ENCODE peak calls at places on chromosomes 6 and 20, in four cellular contexts. One of them, this sample, is unnamed.

GRCh38 chr6:47817749-47818148 is 35.9 kb downstream of the OPN5 start:
- DNase-seq in brain microvascular endothelial cell: no peak
- DNase-seq in Calu3: no peak
- DNase-seq in upper lobe of left lung: no peak
- DNase-seq in this sample: no peak

GRCh38 chr6:45021652-45022051 is 306.5 kb upstream of the RUNX2 start:
- DNase-seq in brain microvascular endothelial cell: peak; percentile 11
- DNase-seq in upper lobe of left lung: no peak
- DNase-seq in Calu3: no peak
- DNase-seq in this sample: no peak

GRCh38 chr6:106997392-106998257 is 23.1 kb upstream of the CD24 start:
- DNase-seq in brain microvascular endothelial cell: peak; percentile 8
- DNase-seq in upper lobe of left lung: no peak
- DNase-seq in Calu3: peak; percentile 80
- DNase-seq in this sample: peak; percentile 63

GRCh38 chr6:168167431-168168315 is 88.7 kb upstream of the FRMD1 start:
- DNase-seq in brain microvascular endothelial cell: no peak
- DNase-seq in upper lobe of left lung: no peak
- DNase-seq in Calu3: no peak
- DNase-seq in this sample: no peak

GRCh38 chr6:130381459-130382380 is 15.9 kb downstream of the TMEM200A start:
- DNase-seq in brain microvascular endothelial cell: no peak
- DNase-seq in Calu3: no peak
- DNase-seq in upper lobe of left lung: no peak
- DNase-seq in this sample: no peak

GRCh38 chr20:6780414-6780813 is 12.9 kb downstream of the BMP2 start:
- DNase-seq in brain microvascular endothelial cell: no peak
- DNase-seq in upper lobe of left lung: no peak
- DNase-seq in Calu3: no peak
- DNase-seq in this sample: no peak

GRCh38 chr6:53828215-53828614 is 33.4 kb downstream of the LRRC1 start:
- DNase-seq in brain microvascular endothelial cell: no peak
- DNase-seq in Calu3: no peak
- DNase-seq in upper lobe of left lung: peak; percentile 32
- DNase-seq in this sample: no peak

GRCh38 chr6:107634147-107635057 is 144.5 kb downstream of the SOBP start:
- DNase-seq in upper lobe of left lung: peak; percentile 87
- DNase-seq in Calu3: no peak
- DNase-seq in brain microvascular endothelial cell: no peak
- DNase-seq in this sample: no peak

GRCh38 chr6:56955171-56956155 is 556 bp downstream of the BEND6 start:
- DNase-seq in upper lobe of left lung: peak; percentile 95
- DNase-seq in Calu3: peak; percentile 97
- DNase-seq in brain microvascular endothelial cell: peak; percentile 83
- DNase-seq in this sample: peak; percentile 93

GRCh38 chr6:135087803-135088202 is 33.2 kb upstream of the HBS1L start:
- DNase-seq in upper lobe of left lung: no peak
- DNase-seq in brain microvascular endothelial cell: no peak
- DNase-seq in Calu3: no peak
- DNase-seq in this sample: no peak

GRCh38 chr20:45771182-45771759 is 20.4 kb downstream of the WFDC3 start:
- DNase-seq in upper lobe of left lung: no peak
- DNase-seq in Calu3: peak; percentile 86
- DNase-seq in brain microvascular endothelial cell: peak; percentile 58
- DNase-seq in this sample: peak; percentile 43

GRCh38 chr6:136158971-136159370 is 91.1 kb downstream of the MTFR2 start:
- DNase-seq in Calu3: no peak
- DNase-seq in upper lobe of left lung: no peak
- DNase-seq in brain microvascular endothelial cell: no peak
- DNase-seq in this sample: no peak

GRCh38 chr6:89372506-89372901 is 20.0 kb upstream of the UBE2J1 start:
- DNase-seq in upper lobe of left lung: no peak
- DNase-seq in brain microvascular endothelial cell: no peak
- DNase-seq in Calu3: no peak
- DNase-seq in this sample: no peak

GRCh38 chr6:71419954-71420692 is 131.5 kb downstream of the OGFRL1 start:
- DNase-seq in upper lobe of left lung: peak; percentile 93
- DNase-seq in Calu3: peak; percentile 63
- DNase-seq in brain microvascular endothelial cell: no peak
- DNase-seq in this sample: peak; percentile 29

GRCh38 chr6:7787137-7787575 is 61.3 kb downstream of the BMP6 start:
- DNase-seq in upper lobe of left lung: no peak
- DNase-seq in brain microvascular endothelial cell: peak; percentile 9
- DNase-seq in Calu3: no peak
- DNase-seq in this sample: no peak

GRCh38 chr6:95087394-95088097 is 489.8 kb upstream of the MANEA start:
- DNase-seq in Calu3: peak; percentile 28
- DNase-seq in upper lobe of left lung: no peak
- DNase-seq in brain microvascular endothelial cell: peak; percentile 78
- DNase-seq in this sample: no peak

GRCh38 chr6:87907521-87907920 is 140.1 kb upstream of the SPACA1 start:
- DNase-seq in Calu3: no peak
- DNase-seq in upper lobe of left lung: no peak
- DNase-seq in brain microvascular endothelial cell: peak; percentile 87
- DNase-seq in this sample: no peak

GRCh38 chr6:137121401-137121997 is 51.9 kb downstream of the IL22RA2 start:
- DNase-seq in upper lobe of left lung: no peak
- DNase-seq in brain microvascular endothelial cell: no peak
- DNase-seq in Calu3: no peak
- DNase-seq in this sample: no peak

GRCh38 chr6:110672122-110672521 is 143.1 kb downstream of the CDK19 start:
- DNase-seq in brain microvascular endothelial cell: no peak
- DNase-seq in upper lobe of left lung: no peak
- DNase-seq in Calu3: no peak
- DNase-seq in this sample: no peak

GRCh38 chr6:104166055-104166668 is 693.6 kb downstream of the HACE1 start:
- DNase-seq in upper lobe of left lung: no peak
- DNase-seq in brain microvascular endothelial cell: no peak
- DNase-seq in Calu3: no peak
- DNase-seq in this sample: no peak

GRCh38 chr6:114162691-114163090 is 180.1 kb downstream of the HS3ST5 start:
- DNase-seq in Calu3: no peak
- DNase-seq in upper lobe of left lung: no peak
- DNase-seq in brain microvascular endothelial cell: no peak
- DNase-seq in this sample: no peak

GRCh38 chr20:3691897-3692296 is 10.1 kb upstream of the ADAM33 start:
- DNase-seq in upper lobe of left lung: no peak
- DNase-seq in Calu3: no peak
- DNase-seq in brain microvascular endothelial cell: no peak
- DNase-seq in this sample: no peak

GRCh38 chr6:169109821-169110220 is 143.8 kb downstream of the THBS2 start:
- DNase-seq in upper lobe of left lung: no peak
- DNase-seq in Calu3: no peak
- DNase-seq in brain microvascular endothelial cell: no peak
- DNase-seq in this sample: no peak

GRCh38 chr6:33192105-33192646 is at the start of gene COL11A2:
- DNase-seq in Calu3: no peak
- DNase-seq in upper lobe of left lung: peak; percentile 82
- DNase-seq in brain microvascular endothelial cell: no peak
- DNase-seq in this sample: no peak

GRCh38 chr20:61662226-61662945 is 403.3 kb downstream of the TAF4 start:
- DNase-seq in brain microvascular endothelial cell: no peak
- DNase-seq in upper lobe of left lung: peak; percentile 37
- DNase-seq in Calu3: no peak
- DNase-seq in this sample: no peak

GRCh38 chr6:109008537-109008950 is 86.1 kb downstream of the SESN1 start:
- DNase-seq in Calu3: no peak
- DNase-seq in upper lobe of left lung: no peak
- DNase-seq in brain microvascular endothelial cell: no peak
- DNase-seq in this sample: no peak

GRCh38 chr20:61644387-61645076 is 392.5 kb downstream of the CDH4 start:
- DNase-seq in brain microvascular endothelial cell: no peak
- DNase-seq in upper lobe of left lung: no peak
- DNase-seq in Calu3: no peak
- DNase-seq in this sample: no peak

GRCh38 chr6:30836431-30836866 is 47.9 kb upstream of the DDR1 start:
- DNase-seq in brain microvascular endothelial cell: no peak
- DNase-seq in upper lobe of left lung: no peak
- DNase-seq in Calu3: no peak
- DNase-seq in this sample: no peak

GRCh38 chr6:24006246-24006645 is 119.8 kb upstream of the NRSN1 start:
- DNase-seq in Calu3: no peak
- DNase-seq in upper lobe of left lung: no peak
- DNase-seq in brain microvascular endothelial cell: no peak
- DNase-seq in this sample: no peak

GRCh38 chr6:9412951-9413559 is 977.7 kb upstream of the SLC35B3 start:
- DNase-seq in brain microvascular endothelial cell: no peak
- DNase-seq in upper lobe of left lung: no peak
- DNase-seq in Calu3: peak; percentile 34
- DNase-seq in this sample: no peak

GRCh38 chr20:43459022-43459942 is 1.6 kb downstream of the SRSF6 start:
- DNase-seq in brain microvascular endothelial cell: peak; percentile 12
- DNase-seq in Calu3: peak; percentile 34
- DNase-seq in upper lobe of left lung: no peak
- DNase-seq in this sample: no peak

GRCh38 chr6:34839696-34840352 is 47.9 kb downstream of the BLTP3A start:
- DNase-seq in brain microvascular endothelial cell: no peak
- DNase-seq in upper lobe of left lung: peak; percentile 48
- DNase-seq in Calu3: no peak
- DNase-seq in this sample: no peak

GRCh38 chr6:85360794-85361642 is 88.9 kb upstream of the NT5E start:
- DNase-seq in brain microvascular endothelial cell: peak; percentile 89
- DNase-seq in upper lobe of left lung: no peak
- DNase-seq in Calu3: peak; percentile 72
- DNase-seq in this sample: no peak

DNA sequence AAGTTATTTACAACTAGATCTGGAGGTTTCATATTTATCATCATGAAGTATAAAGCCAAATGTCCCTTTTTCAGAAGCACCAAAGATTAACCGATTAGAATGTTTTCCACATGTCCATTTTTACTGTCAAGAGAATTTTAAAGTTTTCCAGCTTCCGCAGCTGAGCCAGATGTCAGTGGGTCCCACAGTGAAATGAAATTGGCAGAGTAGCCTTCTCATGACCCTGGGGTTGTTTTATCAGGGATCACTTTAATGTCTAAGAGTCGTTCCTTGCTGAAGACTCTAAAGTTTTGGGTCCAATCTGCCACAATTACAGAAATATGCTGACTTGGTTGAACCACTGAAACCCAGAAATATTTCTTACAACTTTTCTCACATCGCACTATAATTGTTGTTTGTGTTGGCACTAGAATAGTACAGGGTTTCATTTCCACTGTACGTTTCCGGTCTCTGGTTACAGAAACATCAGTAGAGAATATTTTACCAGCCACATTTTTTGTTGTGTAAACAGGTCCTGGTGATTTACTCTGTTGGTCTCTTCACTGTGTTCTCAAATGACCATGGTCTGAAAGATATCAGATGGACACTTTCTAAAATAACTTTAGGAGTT is 109.1 kb downstream of the HMGCLL1 start:
- DNase-seq in upper lobe of left lung: no peak
- DNase-seq in Calu3: no peak
- DNase-seq in brain microvascular endothelial cell: peak; percentile 14
- DNase-seq in this sample: no peak
- TF ChIP-seq CTCF in upper lobe of left lung: no peak
- TF ChIP-seq CTCF in Calu3: no peak
- TF ChIP-seq CTCF in brain microvascular endothelial cell: no peak
- TF ChIP-seq CTCF in this sample: no peak

DNA sequence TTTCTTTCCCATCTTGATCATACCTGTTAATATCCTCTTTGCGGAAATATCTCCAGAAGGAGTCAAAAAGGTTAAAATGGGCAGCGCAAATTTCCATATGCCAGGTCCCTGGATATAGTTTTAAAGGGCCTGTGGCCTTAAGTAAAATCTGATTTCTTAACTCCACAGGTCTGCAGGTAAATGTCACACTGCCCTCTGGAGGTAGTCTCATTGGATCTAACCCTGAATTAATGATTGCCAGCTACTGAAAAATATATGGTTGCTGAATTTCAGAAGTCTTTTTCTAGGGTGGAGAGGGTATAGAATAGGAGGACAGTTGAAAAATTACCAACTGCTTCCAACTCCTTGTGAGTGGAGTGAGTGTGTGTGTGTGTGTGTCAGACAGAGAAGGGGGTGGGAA is 8.5 kb downstream of the MOXD1 start:
- DNase-seq in Calu3: peak; percentile 35
- DNase-seq in brain microvascular endothelial cell: no peak
- DNase-seq in upper lobe of left lung: no peak
- DNase-seq in this sample: no peak
- TF ChIP-seq CTCF in Calu3: peak; percentile 37
- TF ChIP-seq CTCF in brain microvascular endothelial cell: peak; percentile 40
- TF ChIP-seq CTCF in upper lobe of left lung: no peak
- TF ChIP-seq CTCF in this sample: no peak

DNA sequence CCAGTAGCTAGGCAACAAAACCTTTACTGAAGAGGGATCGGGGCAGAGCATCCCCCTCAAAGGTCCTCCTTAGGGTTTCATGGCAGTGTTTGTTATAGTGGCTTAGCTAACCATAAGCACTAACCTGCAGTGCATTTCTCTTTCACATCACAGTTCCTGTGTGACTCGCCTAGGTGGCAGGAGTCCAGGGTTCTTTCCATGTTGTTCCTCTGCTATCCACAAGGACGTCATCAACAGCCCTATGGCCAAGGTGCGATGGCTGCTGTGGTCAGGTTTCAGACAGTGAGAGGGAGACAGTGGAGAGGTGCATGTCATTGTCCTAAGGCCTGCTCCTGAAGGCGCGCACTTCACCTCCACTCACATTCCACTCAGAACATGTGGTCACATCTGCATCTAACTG is 38.8 kb upstream of the FOXA2 start:
- DNase-seq in Calu3: peak; percentile 3
- DNase-seq in brain microvascular endothelial cell: no peak
- DNase-seq in upper lobe of left lung: no peak
- DNase-seq in this sample: no peak
- TF ChIP-seq CTCF in Calu3: no peak
- TF ChIP-seq CTCF in brain microvascular endothelial cell: no peak
- TF ChIP-seq CTCF in upper lobe of left lung: no peak
- TF ChIP-seq CTCF in this sample: no peak

GRCh38 chr6:43953794-43954310 is 173.4 kb downstream of the MRPL14 start:
- DNase-seq in upper lobe of left lung: peak; percentile 41
- DNase-seq in Calu3: peak; percentile 40
- DNase-seq in brain microvascular endothelial cell: no peak
- DNase-seq in this sample: no peak
- TF ChIP-seq CTCF in upper lobe of left lung: no peak
- TF ChIP-seq CTCF in Calu3: peak; percentile 29
- TF ChIP-seq CTCF in brain microvascular endothelial cell: peak; percentile 67
- TF ChIP-seq CTCF in this sample: no peak

DNA sequence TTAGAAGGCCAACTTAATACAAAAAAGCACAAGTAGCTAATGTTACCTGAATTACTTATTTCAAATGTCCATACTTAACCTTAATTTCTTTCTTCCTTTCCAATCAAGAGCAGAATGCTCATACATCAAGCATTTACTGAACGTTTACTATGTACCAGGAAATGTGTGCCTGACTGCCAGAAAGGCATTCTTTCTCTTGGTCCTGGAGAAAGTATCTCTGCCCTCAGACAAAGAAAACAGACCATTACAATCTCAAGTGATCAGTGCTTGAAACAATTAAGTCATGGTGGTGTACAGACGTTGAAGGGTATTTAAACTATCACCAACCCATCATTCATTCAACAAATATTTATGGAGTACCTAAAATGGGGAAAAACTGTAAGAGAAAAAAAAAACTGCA is 26.4 kb downstream of the CSNK2A1 start:
- DNase-seq in brain microvascular endothelial cell: no peak
- DNase-seq in Calu3: no peak
- DNase-seq in upper lobe of left lung: no peak
- DNase-seq in this sample: no peak
- TF ChIP-seq CTCF in brain microvascular endothelial cell: no peak
- TF ChIP-seq CTCF in Calu3: no peak
- TF ChIP-seq CTCF in upper lobe of left lung: no peak
- TF ChIP-seq CTCF in this sample: no peak